ENCODE peak calls at places on chromosomes 4 and X, in eight cellular contexts. F is tibial nerve, I is kidney epithelial cell, W is neural progenitor cell, X is brain microvascular endothelial cell, B is AG09309, P is foreskin fibroblast, A is tibial artery. E is an unnamed sample.

GRCh38 chr4:4858527-4858926 is 938 bp upstream of the MSX1 start:
- DNase-seq in F (no peak), I (no peak), W (peak), X (no peak), B (no peak), P (no peak), A (no peak), E (no peak)

GRCh38 chr4:88843067-88843723 is 145.6 kb upstream of the NAP1L5 start:
- DNase-seq in F (no peak), I (no peak), W (no peak), X (no peak), B (no peak), P (peak), A (no peak), E (no peak)

GRCh38 chrX:40065291-40066046 is 32.3 kb downstream of the BCOR start:
- DNase-seq in F (no peak), I (no peak), W (no peak), X (no peak), B (no peak), P (no peak), A (no peak), E (no peak)

GRCh38 chr4:7817877-7818675 is 121.6 kb downstream of the AFAP1 start:
- DNase-seq in F (no peak), I (no peak), W (no peak), X (peak), B (no peak), P (no peak), A (no peak), E (no peak)

GRCh38 chr4:178414042-178414441 is 971.8 kb upstream of the AGA start:
- DNase-seq in F (no peak), I (no peak), W (no peak), X (no peak), B (no peak), P (no peak), A (no peak), E (no peak)

GRCh38 chrX:68488657-68489056 is 10.2 kb upstream of the YIPF6 start:
- DNase-seq in F (no peak), I (no peak), W (no peak), X (no peak), B (no peak), P (no peak), A (no peak), E (no peak)

GRCh38 chr4:130511776-130512175 is 1415.8 kb downstream of the C4orf33 start:
- DNase-seq in F (no peak), I (no peak), W (no peak), X (no peak), B (no peak), P (no peak), A (no peak), E (no peak)

GRCh38 chr4:101415962-101416361 is 68.6 kb upstream of the PPP3CA start:
- DNase-seq in F (no peak), I (no peak), W (no peak), X (no peak), B (no peak), P (no peak), A (no peak), E (peak)

GRCh38 chrX:81261576-81261975 is 59.7 kb downstream of the SH3BGRL start:
- DNase-seq in F (no peak), I (no peak), W (no peak), X (peak), B (no peak), P (peak), A (no peak), E (no peak)

GRCh38 chr4:135948797-135949196 is 1583.5 kb downstream of the PCDH18 start:
- DNase-seq in F (no peak), I (no peak), W (no peak), X (no peak), B (no peak), P (no peak), A (no peak), E (no peak)

GRCh38 chr4:151781026-151781425 is 20.2 kb upstream of the GATB start:
- DNase-seq in F (no peak), I (no peak), W (no peak), X (no peak), B (no peak), P (no peak), A (no peak), E (no peak)

GRCh38 chrX:136906921-136907510 is 26.5 kb upstream of the RBMX start:
- DNase-seq in F (no peak), I (no peak), W (no peak), X (no peak), B (no peak), P (no peak), A (no peak), E (no peak)

GRCh38 chr4:19748911-19749473 is 502.7 kb upstream of the SLIT2 start:
- DNase-seq in F (no peak), I (no peak), W (no peak), X (no peak), B (peak), P (peak), A (no peak), E (no peak)

GRCh38 chrX:10636337-10636736 is 16.0 kb upstream of the MID1 start:
- DNase-seq in F (no peak), I (no peak), W (peak), X (peak), B (no peak), P (peak), A (peak), E (no peak)

GRCh38 chr4:121053601-121054143 is 18.7 kb downstream of the NDNF start:
- DNase-seq in F (no peak), I (no peak), W (no peak), X (peak), B (peak), P (peak), A (no peak), E (no peak)

GRCh38 chrX:84320606-84321005 is 132.6 kb upstream of the RPS6KA6 start:
- DNase-seq in F (no peak), I (no peak), W (no peak), X (no peak), B (no peak), P (no peak), A (no peak), E (no peak)

GRCh38 chrX:11197671-11198070 is 86.5 kb downstream of the HCCS start:
- DNase-seq in F (no peak), I (no peak), W (no peak), X (no peak), B (no peak), P (no peak), A (no peak), E (no peak)

GRCh38 chr4:181202249-181202648 is 1041.0 kb upstream of the TENM3 start:
- DNase-seq in F (no peak), I (no peak), W (no peak), X (no peak), B (no peak), P (no peak), A (no peak), E (no peak)

GRCh38 chrX:48580662-48581061 is 6.4 kb downstream of the RBM3 start:
- DNase-seq in F (no peak), I (no peak), W (no peak), X (no peak), B (no peak), P (peak), A (no peak), E (no peak)

GRCh38 chr4:141768954-141769353 is 132.6 kb downstream of the IL15 start:
- DNase-seq in F (no peak), I (no peak), W (no peak), X (peak), B (peak), P (peak), A (no peak), E (no peak)

GRCh38 chr4:87399148-87399547 is 8.2 kb upstream of the HSD17B11 start:
- DNase-seq in F (no peak), I (no peak), W (peak), X (no peak), B (no peak), P (peak), A (no peak), E (no peak)

GRCh38 chr4:79198886-79199591 is 126.8 kb downstream of the NAA11 start:
- DNase-seq in F (no peak), I (no peak), W (no peak), X (no peak), B (no peak), P (no peak), A (no peak), E (no peak)

DNA sequence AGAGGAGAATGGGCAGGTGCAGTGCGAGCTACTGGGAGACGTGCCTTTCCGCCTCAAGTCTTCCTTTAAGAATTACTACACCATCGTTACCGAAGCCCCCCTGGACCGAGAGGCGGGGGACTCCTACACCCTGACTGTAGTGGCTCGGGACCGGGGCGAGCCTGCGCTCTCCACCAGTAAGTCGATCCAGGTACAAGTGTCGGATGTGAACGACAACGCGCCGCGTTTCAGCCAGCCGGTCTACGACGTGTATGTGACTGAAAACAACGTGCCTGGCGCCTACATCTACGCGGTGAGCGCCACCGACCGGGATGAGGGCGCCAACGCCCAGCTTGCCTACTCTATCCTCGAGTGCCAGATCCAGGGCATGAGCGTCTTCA is 2.2 kb downstream of the PCDH10 start:
- DNase-seq in F (no peak), I (no peak), W (peak), X (no peak), B (no peak), P (no peak), A (no peak), E (peak)
- H3K4me3 ChIP-seq in F (peak), I (peak), W (peak), X (peak), B (no peak), P (peak), A (peak), E (peak)

DNA sequence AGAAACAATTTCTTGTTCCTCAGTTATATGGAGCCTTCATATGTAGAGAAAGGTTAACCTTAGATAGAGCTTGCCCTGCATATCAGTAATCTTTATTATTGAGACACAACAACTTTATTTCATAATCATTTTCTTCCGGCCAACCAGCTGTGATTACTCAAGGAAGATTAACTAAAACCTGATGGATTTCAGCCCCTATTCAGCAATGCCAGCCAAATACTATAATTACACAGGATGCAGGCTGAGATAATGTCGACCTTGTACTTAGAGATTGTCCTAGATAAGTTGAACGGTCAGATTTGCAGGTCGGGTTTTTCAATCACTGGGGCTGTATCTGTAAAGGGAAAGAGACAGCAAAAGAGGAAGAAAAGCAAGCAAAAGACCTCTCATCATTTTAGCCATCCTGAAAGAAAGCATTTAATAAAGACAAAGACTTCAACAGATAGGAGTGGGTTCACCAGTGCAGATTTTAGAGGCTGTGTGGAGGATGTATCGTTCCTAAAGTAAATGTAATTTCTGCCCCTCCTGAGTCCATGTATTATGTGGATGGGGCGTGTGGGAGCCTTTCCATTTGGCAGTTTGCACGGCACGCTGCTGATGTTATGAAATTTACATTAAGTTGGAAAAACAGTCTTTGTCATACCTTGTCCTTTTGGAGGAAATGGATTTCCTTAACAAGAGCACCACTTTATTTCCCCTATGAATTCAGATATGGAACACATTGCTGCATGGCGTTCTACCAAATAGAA is 496.6 kb downstream of the SPRY1 start:
- DNase-seq in F (no peak), I (no peak), W (no peak), X (no peak), B (peak), P (peak), A (no peak), E (no peak)
- H3K4me3 ChIP-seq in F (no peak), I (no peak), W (no peak), X (no peak), B (no peak), P (no peak), A (no peak), E (no peak)

GRCh38 chr4:145045180-145045579 is 52.8 kb downstream of the ANAPC10 start:
- DNase-seq in F (no peak), I (no peak), W (no peak), X (no peak), B (no peak), P (no peak), A (no peak), E (no peak)

GRCh38 chr4:145049241-145049640 is 48.8 kb downstream of the ANAPC10 start:
- DNase-seq in F (no peak), I (no peak), W (no peak), X (no peak), B (no peak), P (no peak), A (no peak), E (no peak)

GRCh38 chr4:145047151-145047550 is 50.8 kb downstream of the ANAPC10 start:
- DNase-seq in F (no peak), I (no peak), W (no peak), X (no peak), B (no peak), P (no peak), A (no peak), E (no peak)

GRCh38 chr4:145044341-145044740 is 53.7 kb downstream of the ANAPC10 start:
- DNase-seq in F (no peak), I (no peak), W (no peak), X (peak), B (no peak), P (no peak), A (no peak), E (no peak)

GRCh38 chr4:145048817-145049216 is 49.2 kb downstream of the ANAPC10 start:
- DNase-seq in F (no peak), I (no peak), W (no peak), X (no peak), B (no peak), P (no peak), A (no peak), E (no peak)
- H3K4me3 ChIP-seq in F (no peak), I (no peak), W (no peak), X (no peak), B (no peak), P (no peak), A (no peak), E (no peak)

DNA sequence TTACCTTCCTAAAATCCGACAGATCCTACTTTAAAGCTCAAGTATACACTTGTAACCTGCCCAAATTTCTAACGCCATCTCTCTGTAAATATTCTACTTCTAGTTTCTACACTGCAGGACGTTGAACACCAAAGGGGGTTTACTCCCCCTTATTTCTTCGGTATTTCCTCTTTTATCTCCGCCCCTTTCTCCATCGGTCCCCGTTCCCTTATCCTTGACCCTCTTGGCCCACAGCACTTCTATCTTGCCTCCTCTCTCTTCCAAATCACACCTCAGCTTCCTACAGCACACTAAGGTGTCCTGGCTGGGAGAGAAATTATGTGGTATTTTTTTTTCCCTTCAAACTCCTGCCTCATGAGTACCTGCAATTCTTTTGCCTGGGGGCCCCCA is 728 bp downstream of the ZMAT1 start:
- DNase-seq in F (no peak), I (no peak), W (peak), X (no peak), B (no peak), P (no peak), A (no peak), E (no peak)
- H3K4me3 ChIP-seq in F (peak), I (peak), W (peak), X (peak), B (peak), P (peak), A (peak), E (peak)

GRCh38 chr4:2390146-2390545 is 28.3 kb downstream of the ZFYVE28 start:
- DNase-seq in F (no peak), I (no peak), W (no peak), X (peak), B (no peak), P (no peak), A (no peak), E (peak)

GRCh38 chr4:2388430-2389182 is 29.8 kb downstream of the ZFYVE28 start:
- DNase-seq in F (no peak), I (no peak), W (no peak), X (no peak), B (no peak), P (peak), A (no peak), E (no peak)

GRCh38 chr4:2393353-2394270 is 24.8 kb downstream of the ZFYVE28 start:
- DNase-seq in F (no peak), I (no peak), W (peak), X (no peak), B (no peak), P (peak), A (no peak), E (no peak)

GRCh38 chr4:2389691-2390090 is 28.8 kb downstream of the ZFYVE28 start:
- DNase-seq in F (no peak), I (no peak), W (no peak), X (no peak), B (no peak), P (no peak), A (no peak), E (no peak)

GRCh38 chr4:2390780-2391490 is 27.5 kb downstream of the ZFYVE28 start:
- DNase-seq in F (no peak), I (no peak), W (no peak), X (no peak), B (no peak), P (no peak), A (no peak), E (no peak)
- H3K4me3 ChIP-seq in F (no peak), I (no peak), W (no peak), X (no peak), B (no peak), P (no peak), A (no peak), E (no peak)

GRCh38 chrX:150198776-150199175 is 164.3 kb upstream of the MAMLD1 start:
- DNase-seq in F (no peak), I (peak), W (no peak), X (no peak), B (no peak), P (peak), A (no peak), E (no peak)
- H3K4me3 ChIP-seq in F (no peak), I (no peak), W (no peak), X (no peak), B (no peak), P (no peak), A (no peak), E (no peak)

E was measured in dorsolateral prefrontal cortex.